ENCODE peak calls at places on chromosome X, in seven cellular contexts. U is adipocyte; Y is prostate gland; S is astrocyte of the cerebellum; D is immature natural killer cell; W is NK-92 treated with Interleukin-12 subunit alpha and Interleukin-12 subunit beta, amount 100 ng/mL, for 24 hours; X is stimulated activated CD4-positive, alpha-beta T cell treated with anti-CD3 and anti-CD28 coated beads, TNF-alpha, amount 100 ng/mL, for 1 hour. B is an unnamed sample.

GRCh38 chrX:55801811-55802210 is 84.3 kb downstream of the RRAGB start:
- DNase-seq in S (no peak), Y (peak), X (no peak), U (no peak), W (no peak), D (no peak), B (no peak)

GRCh38 chrX:104098151-104098808 is 14.0 kb upstream of the ZCCHC18 start:
- DNase-seq in W (no peak), X (no peak), D (peak), U (peak), S (peak), Y (peak), B (no peak)

GRCh38 chrX:138756234-138756633 is 44.7 kb upstream of the FGF13 start:
- DNase-seq in D (no peak), W (no peak), X (no peak), U (no peak), S (peak), Y (no peak), B (no peak)

GRCh38 chrX:3094261-3094660 is 53.0 kb downstream of the ARSF start:
- DNase-seq in Y (no peak), S (no peak), X (no peak), U (no peak), W (no peak), D (no peak), B (no peak)

GRCh38 chrX:49072712-49073095 is 1.1 kb downstream of the PRAF2 start:
- DNase-seq in D (no peak), W (no peak), X (no peak), U (peak), S (no peak), Y (no peak), B (no peak)

GRCh38 chrX:124887572-124887971 is 432.1 kb upstream of the TEX13C start:
- DNase-seq in W (no peak), U (no peak), S (no peak), X (no peak), Y (no peak), D (no peak), B (no peak)

GRCh38 chrX:7706032-7706431 is 136.9 kb upstream of the VCX start:
- DNase-seq in W (no peak), X (no peak), D (no peak), S (no peak), Y (no peak), U (peak), B (no peak)

GRCh38 chrX:15430584-15430983 is 46.4 kb upstream of the VEGFD start:
- DNase-seq in W (no peak), D (no peak), Y (no peak), S (no peak), U (peak), X (no peak), B (no peak)

GRCh38 chrX:13432776-13433605 is 113.1 kb upstream of the ATXN3L start:
- DNase-seq in D (no peak), X (no peak), W (no peak), U (peak), Y (no peak), S (no peak), B (no peak)

GRCh38 chrX:33195698-33196097 is 15.7 kb downstream of the DMD start:
- DNase-seq in S (no peak), X (no peak), W (no peak), Y (no peak), U (no peak), D (no peak), B (no peak)

GRCh38 chrX:24242649-24243556 is 71.0 kb downstream of the SUPT20HL2 start:
- DNase-seq in U (peak), W (no peak), D (no peak), S (peak), Y (peak), X (no peak), B (no peak)

GRCh38 chrX:153769865-153770605 is 6.0 kb downstream of the PLXNB3 start:
- DNase-seq in S (no peak), U (no peak), W (no peak), Y (no peak), X (no peak), D (no peak), B (no peak)

GRCh38 chrX:55710701-55711100 is 6.8 kb upstream of the RRAGB start:
- DNase-seq in D (no peak), U (peak), W (no peak), Y (peak), X (no peak), S (no peak), B (no peak)

GRCh38 chrX:17656035-17656418 is 81.3 kb upstream of the SCML1 start:
- DNase-seq in W (no peak), D (no peak), X (no peak), Y (no peak), U (peak), S (no peak), B (no peak)

GRCh38 chrX:68989865-68990606 is 161.2 kb downstream of the EFNB1 start:
- DNase-seq in Y (no peak), U (peak), D (no peak), W (no peak), X (no peak), S (peak), B (peak)

GRCh38 chrX:131918839-131919238 is 104.3 kb upstream of the STK26 start:
- DNase-seq in X (no peak), S (no peak), D (no peak), W (no peak), Y (no peak), U (no peak), B (no peak)

GRCh38 chrX:123087326-123087725 is 96.8 kb upstream of the GRIA3 start:
- DNase-seq in D (no peak), U (peak), Y (no peak), X (no peak), S (no peak), W (no peak), B (no peak)

GRCh38 chrX:154468217-154468616 is 10.1 kb downstream of the PLXNA3 start:
- DNase-seq in D (no peak), Y (no peak), X (no peak), S (no peak), W (no peak), U (no peak), B (no peak)

GRCh38 chrX:24357101-24357500 is 3.3 kb upstream of the SUPT20HL1 start:
- DNase-seq in S (no peak), D (no peak), X (no peak), W (no peak), U (no peak), Y (no peak), B (no peak)